ENCODE peak calls at places on chromosomes 7 and 10, in four cellular contexts. N, L, B and Y are unnamed samples.

GRCh38 chr7:102836206-102836938 is 76.4 kb upstream of the LRRC17 start:
- DNase-seq in N (no peak), L (peak), B (no peak), Y (no peak)

GRCh38 chr10:20981419-20981953 is 84.4 kb upstream of the NEBL start:
- DNase-seq in N (no peak), L (no peak), B (no peak), Y (no peak)

GRCh38 chr10:44925224-44925623 is 14.1 kb downstream of the TMEM72 start:
- DNase-seq in N (no peak), L (no peak), B (peak), Y (peak)

GRCh38 chr7:5625938-5626337 is 155.5 kb downstream of the RNF216 start:
- DNase-seq in N (no peak), L (peak), B (peak), Y (no peak)

GRCh38 chr7:29486191-29486700 is 77.4 kb upstream of the PRR15 start:
- DNase-seq in N (no peak), L (no peak), B (no peak), Y (no peak)

GRCh38 chr10:89576022-89576421 is 40.6 kb upstream of the SLC16A12 start:
- DNase-seq in N (no peak), L (no peak), B (no peak), Y (no peak)

GRCh38 chr7:46716926-46717325 is 795.9 kb upstream of the IGFBP3 start:
- DNase-seq in N (no peak), L (no peak), B (no peak), Y (no peak)

GRCh38 chr10:126904807-126905686 is at the start of gene DOCK1:
- DNase-seq in N (no peak), L (no peak), B (peak), Y (no peak)

GRCh38 chr7:77655836-77656455 is 40.3 kb upstream of the RSBN1L start:
- DNase-seq in N (no peak), L (no peak), B (no peak), Y (no peak)

GRCh38 chr10:77328272-77328816 is 309.3 kb downstream of the KCNMA1 start:
- DNase-seq in N (no peak), L (no peak), B (peak), Y (no peak)

GRCh38 chr10:106571216-106571954 is 593.1 kb downstream of the SORCS1 start:
- DNase-seq in N (no peak), L (no peak), B (peak), Y (peak)

GRCh38 chr10:50619882-50620281 is 3.9 kb downstream of the SGMS1 start:
- DNase-seq in N (no peak), L (no peak), B (peak), Y (no peak)

GRCh38 chr10:48446785-48447184 is 140.3 kb downstream of the MAPK8 start:
- DNase-seq in N (no peak), L (no peak), B (no peak), Y (no peak)